ENCODE peak calls at places on chromosomes 4 and X, in eight cellular contexts. One of them, this sample, is unnamed.

GRCh38 chr4:175622887-175623286 is 189.2 kb downstream of the GPM6A start:
- DNase-seq in aorta: no peak
- DNase-seq in psoas muscle: no peak
- DNase-seq in A549: no peak
- DNase-seq in neuronal stem cell: no peak
- DNase-seq in CD8-positive, alpha-beta memory T cell: no peak
- DNase-seq in spleen: no peak
- DNase-seq in IMR-90: no peak
- DNase-seq in this sample: no peak

GRCh38 chrX:88613338-88613737 is 133.7 kb upstream of the CPXCR1 start:
- DNase-seq in aorta: no peak
- DNase-seq in psoas muscle: no peak
- DNase-seq in A549: peak; percentile 10
- DNase-seq in neuronal stem cell: peak; percentile 11
- DNase-seq in CD8-positive, alpha-beta memory T cell: no peak
- DNase-seq in spleen: no peak
- DNase-seq in IMR-90: no peak
- DNase-seq in this sample: no peak

GRCh38 chr4:171813195-171813955 is at the start of gene GALNTL6:
- DNase-seq in aorta: no peak
- DNase-seq in psoas muscle: peak; percentile 44
- DNase-seq in A549: peak; percentile 6
- DNase-seq in neuronal stem cell: peak; percentile 31
- DNase-seq in CD8-positive, alpha-beta memory T cell: no peak
- DNase-seq in spleen: peak; percentile 80
- DNase-seq in IMR-90: no peak
- DNase-seq in this sample: no peak

GRCh38 chr4:183337833-183338232 is 15.6 kb upstream of the CLDN24 start:
- DNase-seq in aorta: no peak
- DNase-seq in psoas muscle: no peak
- DNase-seq in A549: no peak
- DNase-seq in neuronal stem cell: no peak
- DNase-seq in CD8-positive, alpha-beta memory T cell: no peak
- DNase-seq in spleen: peak; percentile 58
- DNase-seq in IMR-90: no peak
- DNase-seq in this sample: peak; percentile 47

GRCh38 chrX:154775611-154776349 is 13.1 kb downstream of the DKC1 start:
- DNase-seq in aorta: no peak
- DNase-seq in psoas muscle: no peak
- DNase-seq in A549: no peak
- DNase-seq in neuronal stem cell: no peak
- DNase-seq in CD8-positive, alpha-beta memory T cell: no peak
- DNase-seq in spleen: no peak
- DNase-seq in IMR-90: peak; percentile 45
- DNase-seq in this sample: no peak

GRCh38 chrX:20388594-20388993 is 121.9 kb upstream of the RPS6KA3 start:
- DNase-seq in aorta: no peak
- DNase-seq in psoas muscle: no peak
- DNase-seq in A549: no peak
- DNase-seq in neuronal stem cell: no peak
- DNase-seq in CD8-positive, alpha-beta memory T cell: no peak
- DNase-seq in spleen: no peak
- DNase-seq in IMR-90: no peak
- DNase-seq in this sample: no peak

GRCh38 chr4:165355900-165356300 is 22.9 kb upstream of the CPE start:
- DNase-seq in aorta: no peak
- DNase-seq in psoas muscle: no peak
- DNase-seq in A549: peak; percentile 29
- DNase-seq in neuronal stem cell: peak; percentile 32
- DNase-seq in CD8-positive, alpha-beta memory T cell: no peak
- DNase-seq in spleen: no peak
- DNase-seq in IMR-90: peak; percentile 20
- DNase-seq in this sample: no peak

GRCh38 chr4:87819281-87819919 is 13.4 kb upstream of the MEPE start:
- DNase-seq in aorta: no peak
- DNase-seq in psoas muscle: no peak
- DNase-seq in A549: peak; percentile 68
- DNase-seq in neuronal stem cell: no peak
- DNase-seq in CD8-positive, alpha-beta memory T cell: no peak
- DNase-seq in spleen: no peak
- DNase-seq in IMR-90: peak; percentile 85
- DNase-seq in this sample: no peak

GRCh38 chrX:39972340-39972739 is 125.4 kb downstream of the BCOR start:
- DNase-seq in aorta: no peak
- DNase-seq in psoas muscle: no peak
- DNase-seq in A549: no peak
- DNase-seq in neuronal stem cell: no peak
- DNase-seq in CD8-positive, alpha-beta memory T cell: no peak
- DNase-seq in spleen: no peak
- DNase-seq in IMR-90: peak; percentile 53
- DNase-seq in this sample: no peak

GRCh38 chr4:91681544-91681943 is 622.2 kb upstream of the GRID2 start:
- DNase-seq in aorta: no peak
- DNase-seq in psoas muscle: no peak
- DNase-seq in A549: no peak
- DNase-seq in neuronal stem cell: no peak
- DNase-seq in CD8-positive, alpha-beta memory T cell: no peak
- DNase-seq in spleen: no peak
- DNase-seq in IMR-90: no peak
- DNase-seq in this sample: no peak

GRCh38 chr4:137519406-137519805 is 12.9 kb downstream of the PCDH18 start:
- DNase-seq in aorta: peak; percentile 35
- DNase-seq in psoas muscle: no peak
- DNase-seq in A549: no peak
- DNase-seq in neuronal stem cell: no peak
- DNase-seq in CD8-positive, alpha-beta memory T cell: no peak
- DNase-seq in spleen: no peak
- DNase-seq in IMR-90: peak; percentile 83
- DNase-seq in this sample: no peak

GRCh38 chr4:59570850-59571476 is 1629.2 kb upstream of the ADGRL3 start:
- DNase-seq in aorta: no peak
- DNase-seq in psoas muscle: no peak
- DNase-seq in A549: no peak
- DNase-seq in neuronal stem cell: no peak
- DNase-seq in CD8-positive, alpha-beta memory T cell: no peak
- DNase-seq in spleen: no peak
- DNase-seq in IMR-90: no peak
- DNase-seq in this sample: no peak

GRCh38 chrX:129984196-129984962 is 1.9 kb downstream of the BCORL1 start:
- DNase-seq in aorta: peak; percentile 58
- DNase-seq in psoas muscle: peak; percentile 66
- DNase-seq in A549: peak; percentile 23
- DNase-seq in neuronal stem cell: no peak
- DNase-seq in CD8-positive, alpha-beta memory T cell: peak; percentile 24
- DNase-seq in spleen: peak; percentile 89
- DNase-seq in IMR-90: no peak
- DNase-seq in this sample: peak; percentile 73

GRCh38 chrX:10569946-10570345 is 50.4 kb downstream of the MID1 start:
- DNase-seq in aorta: no peak
- DNase-seq in psoas muscle: no peak
- DNase-seq in A549: no peak
- DNase-seq in neuronal stem cell: no peak
- DNase-seq in CD8-positive, alpha-beta memory T cell: no peak
- DNase-seq in spleen: no peak
- DNase-seq in IMR-90: peak; percentile 65
- DNase-seq in this sample: no peak

GRCh38 chrX:120251471-120252011 is 929 bp downstream of the ZBTB33 start:
- DNase-seq in aorta: no peak
- DNase-seq in psoas muscle: no peak
- DNase-seq in A549: peak; percentile 12
- DNase-seq in neuronal stem cell: no peak
- DNase-seq in CD8-positive, alpha-beta memory T cell: peak; percentile 11
- DNase-seq in spleen: peak; percentile 80
- DNase-seq in IMR-90: peak; percentile 18
- DNase-seq in this sample: peak; percentile 51

GRCh38 chr4:180828455-180829018 is 1414.7 kb upstream of the TENM3 start:
- DNase-seq in aorta: no peak
- DNase-seq in psoas muscle: no peak
- DNase-seq in A549: peak; percentile 51
- DNase-seq in neuronal stem cell: peak; percentile 40
- DNase-seq in CD8-positive, alpha-beta memory T cell: no peak
- DNase-seq in spleen: no peak
- DNase-seq in IMR-90: peak; percentile 83
- DNase-seq in this sample: no peak

GRCh38 chr4:80309301-80310004 is 26.1 kb upstream of the CFAP299 start:
- DNase-seq in aorta: no peak
- DNase-seq in psoas muscle: no peak
- DNase-seq in A549: peak; percentile 6
- DNase-seq in neuronal stem cell: no peak
- DNase-seq in CD8-positive, alpha-beta memory T cell: no peak
- DNase-seq in spleen: no peak
- DNase-seq in IMR-90: peak; percentile 96
- DNase-seq in this sample: no peak

GRCh38 chr4:46922205-46922604 is 13.2 kb upstream of the COX7B2 start:
- DNase-seq in aorta: no peak
- DNase-seq in psoas muscle: no peak
- DNase-seq in A549: no peak
- DNase-seq in neuronal stem cell: no peak
- DNase-seq in CD8-positive, alpha-beta memory T cell: no peak
- DNase-seq in spleen: no peak
- DNase-seq in IMR-90: peak; percentile 3
- DNase-seq in this sample: no peak

GRCh38 chr4:46930866-46931265 is 21.8 kb upstream of the COX7B2 start:
- DNase-seq in aorta: no peak
- DNase-seq in psoas muscle: no peak
- DNase-seq in A549: no peak
- DNase-seq in neuronal stem cell: no peak
- DNase-seq in CD8-positive, alpha-beta memory T cell: no peak
- DNase-seq in spleen: no peak
- DNase-seq in IMR-90: no peak
- DNase-seq in this sample: no peak

GRCh38 chr4:46924789-46925188 is 15.7 kb upstream of the COX7B2 start:
- DNase-seq in aorta: no peak
- DNase-seq in psoas muscle: no peak
- DNase-seq in A549: no peak
- DNase-seq in neuronal stem cell: no peak
- DNase-seq in CD8-positive, alpha-beta memory T cell: no peak
- DNase-seq in spleen: no peak
- DNase-seq in IMR-90: no peak
- DNase-seq in this sample: no peak

GRCh38 chr4:46931981-46932380 is 22.9 kb upstream of the COX7B2 start:
- DNase-seq in aorta: peak; percentile 38
- DNase-seq in psoas muscle: no peak
- DNase-seq in A549: peak; percentile 3
- DNase-seq in neuronal stem cell: peak; percentile 35
- DNase-seq in CD8-positive, alpha-beta memory T cell: no peak
- DNase-seq in spleen: no peak
- DNase-seq in IMR-90: peak; percentile 70
- DNase-seq in this sample: no peak

GRCh38 chr4:46927201-46927600 is 18.2 kb upstream of the COX7B2 start:
- DNase-seq in aorta: no peak
- DNase-seq in psoas muscle: no peak
- DNase-seq in A549: no peak
- DNase-seq in neuronal stem cell: no peak
- DNase-seq in CD8-positive, alpha-beta memory T cell: no peak
- DNase-seq in spleen: no peak
- DNase-seq in IMR-90: peak; percentile 25
- DNase-seq in this sample: no peak
- H3K4me1 ChIP-seq in aorta: no peaks in the 10 kb centered on the region
- H3K4me1 ChIP-seq in psoas muscle: no peaks in the 10 kb centered on the region
- H3K4me1 ChIP-seq in A549: no peaks in the 10 kb centered on the region
- H3K4me1 ChIP-seq in neuronal stem cell: no peaks in the 10 kb centered on the region
- H3K4me1 ChIP-seq in CD8-positive, alpha-beta memory T cell: no peaks in the 10 kb centered on the region
- H3K4me1 ChIP-seq in spleen: no peaks in the 10 kb centered on the region
- H3K4me1 ChIP-seq in IMR-90: peaks cover 1% of the 10 kb centered on the region
- H3K4me1 ChIP-seq in this sample: no peaks in the 10 kb centered on the region

GRCh38 chrX:13932416-13932815 is 97.3 kb downstream of the GEMIN8 start:
- DNase-seq in aorta: no peak
- DNase-seq in psoas muscle: no peak
- DNase-seq in A549: no peak
- DNase-seq in neuronal stem cell: no peak
- DNase-seq in CD8-positive, alpha-beta memory T cell: no peak
- DNase-seq in spleen: no peak
- DNase-seq in IMR-90: no peak
- DNase-seq in this sample: no peak

GRCh38 chrX:13936804-13937203 is 92.9 kb downstream of the GEMIN8 start:
- DNase-seq in aorta: no peak
- DNase-seq in psoas muscle: no peak
- DNase-seq in A549: no peak
- DNase-seq in neuronal stem cell: no peak
- DNase-seq in CD8-positive, alpha-beta memory T cell: no peak
- DNase-seq in spleen: no peak
- DNase-seq in IMR-90: no peak
- DNase-seq in this sample: no peak

GRCh38 chrX:13933851-13934250 is 95.8 kb downstream of the GEMIN8 start:
- DNase-seq in aorta: no peak
- DNase-seq in psoas muscle: no peak
- DNase-seq in A549: no peak
- DNase-seq in neuronal stem cell: no peak
- DNase-seq in CD8-positive, alpha-beta memory T cell: no peak
- DNase-seq in spleen: no peak
- DNase-seq in IMR-90: no peak
- DNase-seq in this sample: no peak

GRCh38 chrX:13933352-13933751 is 96.3 kb downstream of the GEMIN8 start:
- DNase-seq in aorta: no peak
- DNase-seq in psoas muscle: no peak
- DNase-seq in A549: no peak
- DNase-seq in neuronal stem cell: no peak
- DNase-seq in CD8-positive, alpha-beta memory T cell: no peak
- DNase-seq in spleen: no peak
- DNase-seq in IMR-90: no peak
- DNase-seq in this sample: no peak

DNA sequence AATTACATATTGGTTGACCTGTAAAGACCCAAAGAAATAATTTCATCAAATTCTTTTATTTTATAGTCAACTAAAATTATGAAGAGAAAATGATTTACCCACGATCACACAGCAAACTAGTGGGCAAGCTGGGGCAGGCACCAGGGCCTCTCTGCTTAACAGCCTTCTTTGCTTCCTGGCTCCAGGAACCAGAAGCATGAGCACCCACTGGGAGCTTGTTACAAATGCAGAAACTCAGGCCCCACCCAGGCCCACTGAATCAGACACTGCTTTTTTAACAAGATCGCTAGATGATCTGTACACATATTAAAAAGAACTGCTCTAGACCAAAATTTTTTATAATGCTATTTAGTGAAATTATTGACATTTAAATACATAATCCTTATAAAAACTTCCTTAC is 95.0 kb downstream of the GEMIN8 start:
- DNase-seq in aorta: no peak
- DNase-seq in psoas muscle: no peak
- DNase-seq in A549: no peak
- DNase-seq in neuronal stem cell: no peak
- DNase-seq in CD8-positive, alpha-beta memory T cell: no peak
- DNase-seq in spleen: no peak
- DNase-seq in IMR-90: no peak
- DNase-seq in this sample: no peak
- H3K4me1 ChIP-seq in aorta: no peaks in the 10 kb centered on the region
- H3K4me1 ChIP-seq in psoas muscle: no peaks in the 10 kb centered on the region
- H3K4me1 ChIP-seq in A549: no peaks in the 10 kb centered on the region
- H3K4me1 ChIP-seq in neuronal stem cell: peaks cover 11% of the 10 kb centered on the region
- H3K4me1 ChIP-seq in CD8-positive, alpha-beta memory T cell: no peaks in the 10 kb centered on the region
- H3K4me1 ChIP-seq in spleen: no peaks in the 10 kb centered on the region
- H3K4me1 ChIP-seq in IMR-90: peaks cover 2% of the 10 kb centered on the region
- H3K4me1 ChIP-seq in this sample: no peaks in the 10 kb centered on the region

GRCh38 chr4:2558301-2558700 is 21.9 kb downstream of the FAM193A start:
- DNase-seq in aorta: no peak
- DNase-seq in psoas muscle: no peak
- DNase-seq in A549: no peak
- DNase-seq in neuronal stem cell: no peak
- DNase-seq in CD8-positive, alpha-beta memory T cell: no peak
- DNase-seq in spleen: no peak
- DNase-seq in IMR-90: no peak
- DNase-seq in this sample: no peak
- H3K4me1 ChIP-seq in aorta: peaks cover 2% of the 10 kb centered on the region
- H3K4me1 ChIP-seq in psoas muscle: peaks cover 4% of the 10 kb centered on the region
- H3K4me1 ChIP-seq in A549: no peaks in the 10 kb centered on the region
- H3K4me1 ChIP-seq in neuronal stem cell: no peaks in the 10 kb centered on the region
- H3K4me1 ChIP-seq in CD8-positive, alpha-beta memory T cell: no peaks in the 10 kb centered on the region
- H3K4me1 ChIP-seq in spleen: peaks cover 24% of the 10 kb centered on the region
- H3K4me1 ChIP-seq in IMR-90: no peaks in the 10 kb centered on the region
- H3K4me1 ChIP-seq in this sample: peaks cover 3% of the 10 kb centered on the region

GRCh38 chr4:7970031-7970946 is 30.6 kb upstream of the AFAP1 start:
- DNase-seq in aorta: peak; percentile 55
- DNase-seq in psoas muscle: no peak
- DNase-seq in A549: peak; percentile 74
- DNase-seq in neuronal stem cell: no peak
- DNase-seq in CD8-positive, alpha-beta memory T cell: peak; percentile 50
- DNase-seq in spleen: peak; percentile 82
- DNase-seq in IMR-90: peak; percentile 58
- DNase-seq in this sample: no peak
- H3K4me1 ChIP-seq in aorta: peaks cover 2% of the 10 kb centered on the region
- H3K4me1 ChIP-seq in psoas muscle: peaks cover 44% of the 10 kb centered on the region
- H3K4me1 ChIP-seq in A549: peaks cover 64% of the 10 kb centered on the region
- H3K4me1 ChIP-seq in neuronal stem cell: peaks cover 17% of the 10 kb centered on the region
- H3K4me1 ChIP-seq in CD8-positive, alpha-beta memory T cell: peaks cover 57% of the 10 kb centered on the region
- H3K4me1 ChIP-seq in spleen: peaks cover 71% of the 10 kb centered on the region
- H3K4me1 ChIP-seq in IMR-90: peaks cover 38% of the 10 kb centered on the region
- H3K4me1 ChIP-seq in this sample: peaks cover 39% of the 10 kb centered on the region